ENCODE peak calls at places on chromosome 6, in four cellular contexts. One of them, this sample, is unnamed.

GRCh38 chr6:166490671-166491500 is 95.6 kb downstream of the RAMACL start:
- DNase-seq in naive thymus-derived CD4-positive, alpha-beta T cell: no peak
- DNase-seq in CD8-positive, alpha-beta T cell: no peak
- DNase-seq in HepG2: no peak
- DNase-seq in this sample: no peak

GRCh38 chr6:146892613-146893401 is 294.0 kb downstream of the ADGB start:
- DNase-seq in naive thymus-derived CD4-positive, alpha-beta T cell: no peak
- DNase-seq in CD8-positive, alpha-beta T cell: no peak
- DNase-seq in HepG2: no peak
- DNase-seq in this sample: no peak

GRCh38 chr6:124487778-124488431 is 474.3 kb upstream of the RNF217 start:
- DNase-seq in naive thymus-derived CD4-positive, alpha-beta T cell: no peak
- DNase-seq in CD8-positive, alpha-beta T cell: no peak
- DNase-seq in HepG2: no peak
- DNase-seq in this sample: no peak

GRCh38 chr6:42938987-42939809 is 9.9 kb downstream of the CNPY3 start:
- DNase-seq in naive thymus-derived CD4-positive, alpha-beta T cell: no peak
- DNase-seq in CD8-positive, alpha-beta T cell: no peak
- DNase-seq in HepG2: peak; percentile 86
- DNase-seq in this sample: no peak

GRCh38 chr6:11616200-11616611 is 78.7 kb downstream of the TMEM170B start:
- DNase-seq in naive thymus-derived CD4-positive, alpha-beta T cell: no peak
- DNase-seq in CD8-positive, alpha-beta T cell: no peak
- DNase-seq in HepG2: no peak
- DNase-seq in this sample: no peak

GRCh38 chr6:137927777-137928218 is 60.7 kb downstream of the TNFAIP3 start:
- DNase-seq in naive thymus-derived CD4-positive, alpha-beta T cell: peak; percentile 65
- DNase-seq in CD8-positive, alpha-beta T cell: peak; percentile 60
- DNase-seq in HepG2: no peak
- DNase-seq in this sample: no peak

GRCh38 chr6:142357879-142358278 is 56.1 kb downstream of the ADGRG6 start:
- DNase-seq in naive thymus-derived CD4-positive, alpha-beta T cell: no peak
- DNase-seq in CD8-positive, alpha-beta T cell: no peak
- DNase-seq in HepG2: no peak
- DNase-seq in this sample: no peak

GRCh38 chr6:81750660-81751387 is 1.7 kb downstream of the TENT5A start:
- DNase-seq in naive thymus-derived CD4-positive, alpha-beta T cell: no peak
- DNase-seq in CD8-positive, alpha-beta T cell: no peak
- DNase-seq in HepG2: no peak
- DNase-seq in this sample: no peak

GRCh38 chr6:170180671-170181337 is 110.1 kb downstream of the DLL1 start:
- DNase-seq in naive thymus-derived CD4-positive, alpha-beta T cell: no peak
- DNase-seq in CD8-positive, alpha-beta T cell: no peak
- DNase-seq in HepG2: no peak
- DNase-seq in this sample: no peak

GRCh38 chr6:157244175-157244574 is 79.1 kb downstream of the TMEM242 start:
- DNase-seq in naive thymus-derived CD4-positive, alpha-beta T cell: no peak
- DNase-seq in CD8-positive, alpha-beta T cell: no peak
- DNase-seq in HepG2: no peak
- DNase-seq in this sample: no peak

GRCh38 chr6:115729036-115729435 is 331.7 kb downstream of the FRK start:
- DNase-seq in naive thymus-derived CD4-positive, alpha-beta T cell: no peak
- DNase-seq in CD8-positive, alpha-beta T cell: no peak
- DNase-seq in HepG2: no peak
- DNase-seq in this sample: no peak

GRCh38 chr6:170057961-170058877 is 232.7 kb downstream of the DLL1 start:
- DNase-seq in naive thymus-derived CD4-positive, alpha-beta T cell: no peak
- DNase-seq in CD8-positive, alpha-beta T cell: no peak
- DNase-seq in HepG2: no peak
- DNase-seq in this sample: no peak

GRCh38 chr6:125807293-125807692 is 16.5 kb downstream of the NCOA7 start:
- DNase-seq in naive thymus-derived CD4-positive, alpha-beta T cell: no peak
- DNase-seq in CD8-positive, alpha-beta T cell: no peak
- DNase-seq in HepG2: no peak
- DNase-seq in this sample: no peak

GRCh38 chr6:166621114-166621540 is 5.9 kb downstream of the RPS6KA2 start:
- DNase-seq in naive thymus-derived CD4-positive, alpha-beta T cell: no peak
- DNase-seq in CD8-positive, alpha-beta T cell: no peak
- DNase-seq in HepG2: no peak
- DNase-seq in this sample: no peak

GRCh38 chr6:22589118-22589517 is 19.8 kb downstream of the HDGFL1 start:
- DNase-seq in naive thymus-derived CD4-positive, alpha-beta T cell: no peak
- DNase-seq in CD8-positive, alpha-beta T cell: no peak
- DNase-seq in HepG2: no peak
- DNase-seq in this sample: no peak

GRCh38 chr6:30720738-30721197 is 616 bp downstream of the TUBB start:
- DNase-seq in naive thymus-derived CD4-positive, alpha-beta T cell: peak; percentile 54
- DNase-seq in CD8-positive, alpha-beta T cell: peak; percentile 43
- DNase-seq in HepG2: peak; percentile 57
- DNase-seq in this sample: no peak

GRCh38 chr6:26312096-26312463 is 52.9 kb upstream of the BTN3A2 start:
- DNase-seq in naive thymus-derived CD4-positive, alpha-beta T cell: no peak
- DNase-seq in CD8-positive, alpha-beta T cell: no peak
- DNase-seq in HepG2: no peak
- DNase-seq in this sample: no peak

GRCh38 chr6:70811788-70812187 is 144.1 kb downstream of the SMAP1 start:
- DNase-seq in naive thymus-derived CD4-positive, alpha-beta T cell: no peak
- DNase-seq in CD8-positive, alpha-beta T cell: no peak
- DNase-seq in HepG2: no peak
- DNase-seq in this sample: no peak

GRCh38 chr6:79034865-79035264 is 43.2 kb downstream of the PHIP start:
- DNase-seq in naive thymus-derived CD4-positive, alpha-beta T cell: no peak
- DNase-seq in CD8-positive, alpha-beta T cell: no peak
- DNase-seq in HepG2: no peak
- DNase-seq in this sample: no peak

GRCh38 chr6:79030023-79030422 is 48.0 kb downstream of the PHIP start:
- DNase-seq in naive thymus-derived CD4-positive, alpha-beta T cell: no peak
- DNase-seq in CD8-positive, alpha-beta T cell: no peak
- DNase-seq in HepG2: no peak
- DNase-seq in this sample: no peak

GRCh38 chr6:79030511-79030910 is 47.5 kb downstream of the PHIP start:
- DNase-seq in naive thymus-derived CD4-positive, alpha-beta T cell: no peak
- DNase-seq in CD8-positive, alpha-beta T cell: no peak
- DNase-seq in HepG2: no peak
- DNase-seq in this sample: no peak

GRCh38 chr6:79033279-79033678 is 44.8 kb downstream of the PHIP start:
- DNase-seq in naive thymus-derived CD4-positive, alpha-beta T cell: no peak
- DNase-seq in CD8-positive, alpha-beta T cell: no peak
- DNase-seq in HepG2: no peak
- DNase-seq in this sample: no peak

GRCh38 chr6:79031821-79032590 is 46.0 kb downstream of the PHIP start:
- DNase-seq in naive thymus-derived CD4-positive, alpha-beta T cell: no peak
- DNase-seq in CD8-positive, alpha-beta T cell: no peak
- DNase-seq in HepG2: no peak
- DNase-seq in this sample: no peak
- H3K27ac ChIP-seq in naive thymus-derived CD4-positive, alpha-beta T cell: no peak overlapping the region
- H3K27ac ChIP-seq in CD8-positive, alpha-beta T cell: no peak overlapping the region
- H3K27ac ChIP-seq in HepG2: no peak overlapping the region
- H3K27ac ChIP-seq in this sample: no peak overlapping the region

DNA sequence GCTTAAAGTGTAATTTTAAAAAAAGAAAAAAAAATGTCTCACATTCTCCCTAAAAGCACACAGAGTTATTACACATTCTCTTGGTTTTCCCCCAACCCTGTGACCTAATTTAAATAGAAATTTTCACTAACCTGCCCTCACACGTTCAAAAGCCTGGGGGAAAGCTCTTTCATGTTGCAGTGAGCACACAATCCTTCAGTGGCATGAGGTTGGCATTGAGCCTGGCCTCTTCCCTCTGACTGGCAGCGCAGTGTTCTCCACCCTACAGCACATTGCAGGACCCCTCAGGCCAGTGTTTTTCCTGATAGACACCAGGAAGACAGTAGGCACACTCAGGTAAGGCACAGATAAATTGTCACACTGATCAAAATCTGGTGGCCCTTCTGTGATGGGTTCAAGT is 34.1 kb downstream of the TNFRSF21 start:
- DNase-seq in naive thymus-derived CD4-positive, alpha-beta T cell: no peak
- DNase-seq in CD8-positive, alpha-beta T cell: no peak
- DNase-seq in HepG2: no peak
- DNase-seq in this sample: no peak
- H3K27ac ChIP-seq in naive thymus-derived CD4-positive, alpha-beta T cell: no peak overlapping the region
- H3K27ac ChIP-seq in CD8-positive, alpha-beta T cell: no peak overlapping the region
- H3K27ac ChIP-seq in HepG2: no peak overlapping the region
- H3K27ac ChIP-seq in this sample: no peak overlapping the region

DNA sequence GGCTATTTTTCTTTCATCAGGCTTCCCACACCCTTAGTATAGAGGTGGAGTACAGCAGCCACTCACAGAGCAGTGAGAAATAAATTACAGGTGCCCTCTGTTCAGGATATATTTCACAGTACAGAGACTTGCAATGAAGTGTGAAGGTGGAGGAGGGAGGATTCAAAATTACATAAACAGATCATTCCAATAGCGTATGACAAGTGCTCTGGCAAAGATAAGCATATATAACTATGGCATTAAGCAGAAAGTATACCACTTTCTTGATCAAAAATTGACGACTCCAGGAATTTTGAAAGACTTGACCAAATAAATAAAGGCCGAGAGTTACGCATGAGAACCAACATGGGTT is 108.7 kb downstream of the GPX5 start:
- DNase-seq in naive thymus-derived CD4-positive, alpha-beta T cell: no peak
- DNase-seq in CD8-positive, alpha-beta T cell: no peak
- DNase-seq in HepG2: no peak
- DNase-seq in this sample: no peak
- H3K27ac ChIP-seq in naive thymus-derived CD4-positive, alpha-beta T cell: no peak overlapping the region
- H3K27ac ChIP-seq in CD8-positive, alpha-beta T cell: no peak overlapping the region
- H3K27ac ChIP-seq in HepG2: no peak overlapping the region
- H3K27ac ChIP-seq in this sample: peak overlapping the region; percentile 70

GRCh38 chr6:56760842-56761241 is 118.2 kb upstream of the DST start:
- DNase-seq in naive thymus-derived CD4-positive, alpha-beta T cell: no peak
- DNase-seq in CD8-positive, alpha-beta T cell: no peak
- DNase-seq in HepG2: no peak
- DNase-seq in this sample: no peak

GRCh38 chr6:56765494-56765893 is 122.8 kb upstream of the DST start:
- DNase-seq in naive thymus-derived CD4-positive, alpha-beta T cell: no peak
- DNase-seq in CD8-positive, alpha-beta T cell: no peak
- DNase-seq in HepG2: no peak
- DNase-seq in this sample: no peak

GRCh38 chr6:56766806-56767178 is 124.1 kb upstream of the DST start:
- DNase-seq in naive thymus-derived CD4-positive, alpha-beta T cell: no peak
- DNase-seq in CD8-positive, alpha-beta T cell: no peak
- DNase-seq in HepG2: no peak
- DNase-seq in this sample: no peak

GRCh38 chr6:56766139-56766805 is 123.6 kb upstream of the DST start:
- DNase-seq in naive thymus-derived CD4-positive, alpha-beta T cell: no peak
- DNase-seq in CD8-positive, alpha-beta T cell: no peak
- DNase-seq in HepG2: no peak
- DNase-seq in this sample: no peak

GRCh38 chr6:56764081-56764566 is 121.4 kb upstream of the DST start:
- DNase-seq in naive thymus-derived CD4-positive, alpha-beta T cell: no peak
- DNase-seq in CD8-positive, alpha-beta T cell: no peak
- DNase-seq in HepG2: peak; percentile 69
- DNase-seq in this sample: no peak
- H3K27ac ChIP-seq in naive thymus-derived CD4-positive, alpha-beta T cell: no peak overlapping the region
- H3K27ac ChIP-seq in CD8-positive, alpha-beta T cell: no peak overlapping the region
- H3K27ac ChIP-seq in HepG2: no peak overlapping the region
- H3K27ac ChIP-seq in this sample: peak overlapping the region; percentile 31

DNA sequence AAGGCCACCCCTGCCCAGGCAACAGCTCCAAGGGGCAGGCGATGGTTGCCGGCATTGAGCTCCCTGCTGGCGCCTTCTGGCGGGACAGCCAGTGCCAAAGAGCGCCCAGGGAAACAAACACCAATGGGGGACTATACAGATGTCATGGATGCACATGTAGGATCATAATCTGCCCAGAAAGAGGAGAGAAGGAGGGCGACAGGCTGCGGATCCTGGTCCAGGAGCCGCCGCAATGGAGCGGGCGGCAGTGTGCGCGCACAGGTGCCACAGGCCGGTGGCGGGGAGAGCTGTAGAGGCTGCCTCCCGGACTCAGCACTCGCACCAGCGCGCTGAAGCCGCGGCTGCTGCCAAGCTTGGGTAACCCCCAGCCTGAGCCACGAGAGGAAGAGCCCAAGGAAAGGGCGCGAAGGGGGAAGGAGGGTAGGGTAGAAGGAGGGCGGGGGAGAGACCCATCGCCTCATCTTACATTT is 418 bp upstream of the FUT9 start:
- DNase-seq in naive thymus-derived CD4-positive, alpha-beta T cell: no peak
- DNase-seq in CD8-positive, alpha-beta T cell: no peak
- DNase-seq in HepG2: no peak
- DNase-seq in this sample: peak; percentile 84
- H3K27ac ChIP-seq in naive thymus-derived CD4-positive, alpha-beta T cell: no peak overlapping the region
- H3K27ac ChIP-seq in CD8-positive, alpha-beta T cell: no peak overlapping the region
- H3K27ac ChIP-seq in HepG2: no peak overlapping the region
- H3K27ac ChIP-seq in this sample: peak overlapping the region; percentile 93

DNA sequence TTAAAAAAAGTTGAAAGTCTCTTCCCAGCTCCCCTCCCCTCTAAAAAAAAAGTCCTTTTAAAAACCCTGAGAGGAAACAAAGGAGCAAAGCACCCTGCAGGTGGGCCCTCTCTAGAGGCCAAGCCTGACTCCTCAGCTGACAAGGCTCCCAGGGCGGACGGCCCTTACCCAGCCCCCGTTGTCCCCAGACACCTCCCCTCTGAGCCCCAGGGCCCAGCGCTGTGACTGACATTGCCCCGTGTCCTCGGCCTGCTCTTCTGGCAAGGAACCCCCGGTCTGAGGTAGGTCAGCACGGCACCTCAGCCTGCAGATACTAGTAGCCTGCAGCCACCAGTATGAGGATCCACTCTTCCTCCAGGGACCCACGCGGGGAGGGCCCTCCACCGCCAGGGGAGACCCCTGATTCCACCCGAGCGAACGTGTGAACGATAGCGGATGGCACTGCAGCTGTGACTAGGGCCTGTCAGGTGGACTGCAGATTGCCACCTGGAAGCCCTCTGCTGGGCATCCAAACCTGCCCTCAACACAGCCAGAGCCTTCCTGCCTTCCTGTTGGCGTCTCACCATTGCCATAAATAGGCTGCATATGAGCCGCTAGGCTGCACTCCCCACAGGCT is 34.2 kb downstream of the FOXC1 start:
- DNase-seq in naive thymus-derived CD4-positive, alpha-beta T cell: no peak
- DNase-seq in CD8-positive, alpha-beta T cell: no peak
- DNase-seq in HepG2: no peak
- DNase-seq in this sample: no peak
- H3K27ac ChIP-seq in naive thymus-derived CD4-positive, alpha-beta T cell: no peak overlapping the region
- H3K27ac ChIP-seq in CD8-positive, alpha-beta T cell: no peak overlapping the region
- H3K27ac ChIP-seq in HepG2: no peak overlapping the region
- H3K27ac ChIP-seq in this sample: no peak overlapping the region

This sample was measured in caudate nucleus.